ENCODE peak calls at places on chromosomes 5 and 9, in six cellular contexts. S is astrocyte of the spinal cord, I is H54, T is HuH-7, D is anterior cingulate cortex, K is GM12865. X is an unnamed sample.

GRCh38 chr5:139308797-139309196 is 15.3 kb downstream of the MATR3 start:
- DNase-seq in D (no peak), T (no peak), I (no peak), S (no peak), K (no peak), X (no peak)

GRCh38 chr9:105146677-105147076 is 97.8 kb upstream of the SLC44A1 start:
- DNase-seq in D (peak; percentile 22), S (no peak), T (no peak), I (no peak), K (no peak), X (no peak)

GRCh38 chr9:110980261-110980660 is 58.0 kb downstream of the LPAR1 start:
- DNase-seq in S (no peak), I (no peak), T (no peak), K (no peak), D (no peak), X (no peak)

GRCh38 chr5:168390491-168390890 is 95.8 kb upstream of the RARS1 start:
- DNase-seq in S (no peak), T (no peak), I (no peak), K (no peak), D (no peak), X (no peak)

GRCh38 chr5:109694451-109694891 is 4.7 kb downstream of the MAN2A1 start:
- DNase-seq in I (no peak), D (no peak), T (no peak), K (no peak), S (peak; percentile 51), X (no peak)

GRCh38 chr5:68460147-68460760 is 244.7 kb downstream of the PIK3R1 start:
- DNase-seq in D (no peak), S (peak; percentile 72), T (peak; percentile 13), K (peak; percentile 86), I (no peak), X (peak; percentile 38)

GRCh38 chr9:136231478-136232297 is 13.9 kb downstream of the QSOX2 start:
- DNase-seq in T (no peak), I (no peak), K (no peak), S (no peak), D (no peak), X (no peak)

GRCh38 chr9:113620377-113621161 is 157.0 kb downstream of the RGS3 start:
- DNase-seq in I (no peak), D (no peak), S (peak; percentile 93), T (peak; percentile 61), K (no peak), X (peak; percentile 94)

GRCh38 chr5:67610191-67610912 is 413.8 kb upstream of the CD180 start:
- DNase-seq in D (no peak), S (no peak), T (no peak), I (no peak), K (no peak), X (no peak)

GRCh38 chr5:116571568-116572321 is 2.9 kb downstream of the SEMA6A start:
- DNase-seq in D (no peak), T (no peak), K (no peak), S (peak; percentile 7), I (no peak), X (no peak)

GRCh38 chr9:114701971-114702370 is 20.0 kb upstream of the TEX48 start:
- DNase-seq in D (no peak), T (no peak), S (no peak), I (no peak), K (no peak), X (no peak)

GRCh38 chr9:73667749-73668148 is 516.1 kb downstream of the ANXA1 start:
- DNase-seq in S (no peak), I (no peak), D (no peak), T (peak; percentile 5), K (peak; percentile 4), X (no peak)

GRCh38 chr5:39360483-39361071 is 3.7 kb downstream of the C9 start:
- DNase-seq in T (no peak), K (no peak), S (no peak), I (no peak), D (no peak), X (no peak)

GRCh38 chr9:38064842-38065368 is 4.1 kb downstream of the SHB start:
- DNase-seq in D (no peak), T (no peak), S (no peak), I (no peak), K (no peak), X (no peak)

GRCh38 chr9:126844085-126844484 is 16.4 kb upstream of the ZBTB34 start:
- DNase-seq in I (peak; percentile 90), D (no peak), T (no peak), S (peak; percentile 83), K (no peak), X (peak; percentile 97)

GRCh38 chr5:143338658-143339366 is 64.7 kb downstream of the NR3C1 start:
- DNase-seq in S (no peak), T (no peak), D (no peak), K (no peak), I (no peak), X (no peak)

GRCh38 chr9:93302586-93303257 is 118.8 kb downstream of the WNK2 start:
- DNase-seq in D (peak; percentile 23), I (peak; percentile 73), T (peak; percentile 83), K (peak; percentile 75), S (peak; percentile 30), X (peak; percentile 35)

GRCh38 chr5:75091597-75091996 is 39.2 kb upstream of the GCNT4 start:
- DNase-seq in I (peak; percentile 7), D (no peak), T (no peak), S (no peak), K (no peak), X (peak; percentile 63)

GRCh38 chr9:116687762-116688160 is 656 bp downstream of the TRIM32 start:
- DNase-seq in T (no peak), S (no peak), D (no peak), K (no peak), I (no peak), X (no peak)

GRCh38 chr5:27906911-27907590 is 868.7 kb upstream of the CDH9 start:
- DNase-seq in S (peak; percentile 32), T (no peak), I (no peak), K (no peak), D (no peak), X (peak; percentile 32)

GRCh38 chr9:126376311-126376902 is 49.8 kb downstream of the MVB12B start:
- DNase-seq in I (no peak), K (no peak), D (peak; percentile 88), T (peak; percentile 44), S (no peak), X (no peak)

GRCh38 chr9:33151601-33152000 is 15.5 kb downstream of the B4GALT1 start:
- DNase-seq in I (no peak), D (no peak), K (no peak), S (no peak), T (no peak), X (no peak)

GRCh38 chr5:103667068-103667467 is 104.5 kb upstream of the NUDT12 start:
- DNase-seq in D (no peak), S (peak; percentile 28), T (no peak), K (no peak), I (peak; percentile 4), X (peak; percentile 58)

GRCh38 chr9:95107001-95107749 is 210.3 kb downstream of the FANCC start:
- DNase-seq in D (peak; percentile 28), I (no peak), S (peak; percentile 96), T (no peak), K (no peak), X (no peak)